ENCODE peak calls at places on chromosomes 4 and X, in eight cellular contexts. V, N, Z, E, D, X, I and U are unnamed samples.
A peak's percentile ranks its signal among the peaks of the same experiment; 100 is the strongest.

GRCh38 chr4:38764292-38764691 is 18.5 kb downstream of the TLR10 start:
- DNase-seq in X (no peak), N (no peak), V (no peak), D (no peak), Z (no peak), I (no peak), E (no peak), U (no peak)

GRCh38 chr4:48653217-48654014 is 126.7 kb downstream of the FRYL start:
- DNase-seq in E (peak; percentile 39), N (peak; percentile 72), X (no peak), I (no peak), V (peak; percentile 79), Z (no peak), D (peak; percentile 5), U (no peak)

GRCh38 chr4:87560802-87561201 is 31.6 kb upstream of the SPARCL1 start:
- DNase-seq in Z (no peak), E (no peak), I (no peak), D (no peak), N (no peak), X (no peak), V (no peak), U (no peak)

GRCh38 chr4:184848510-184848909 is 22.7 kb upstream of the ACSL1 start:
- DNase-seq in E (no peak), V (no peak), D (no peak), I (no peak), N (no peak), Z (peak; percentile 35), X (no peak), U (no peak)

GRCh38 chrX:38616904-38617303 is 55.6 kb downstream of the TSPAN7 start:
- DNase-seq in D (no peak), E (no peak), Z (no peak), X (no peak), I (no peak), V (no peak), N (no peak), U (no peak)

GRCh38 chr4:152684007-152684406 is 4.2 kb upstream of the TMEM154 start:
- DNase-seq in N (no peak), E (peak; percentile 87), Z (peak; percentile 42), X (no peak), I (no peak), D (no peak), V (no peak), U (no peak)

GRCh38 chr4:24433515-24434192 is 150.7 kb downstream of the DHX15 start:
- DNase-seq in E (no peak), V (no peak), Z (no peak), N (no peak), D (no peak), I (no peak), X (no peak), U (no peak)

GRCh38 chrX:155215443-155216178 is 649 bp upstream of the VBP1 start:
- DNase-seq in I (no peak), N (no peak), D (no peak), X (no peak), V (no peak), E (no peak), Z (no peak), U (no peak)

GRCh38 chr4:140641789-140642439 is 73.2 kb upstream of the UCP1 start:
- DNase-seq in N (no peak), Z (no peak), V (no peak), I (peak; percentile 81), E (no peak), X (no peak), D (no peak), U (peak; percentile 84)

GRCh38 chr4:64359496-64359895 is 49.8 kb downstream of the TECRL start:
- DNase-seq in Z (no peak), D (no peak), N (no peak), I (no peak), E (no peak), V (no peak), X (no peak), U (no peak)

GRCh38 chr4:83219344-83219990 is 65.1 kb downstream of the COQ2 start:
- DNase-seq in X (peak; percentile 70), D (no peak), E (no peak), V (no peak), N (no peak), Z (peak; percentile 22), I (no peak), U (peak; percentile 52)

GRCh38 chr4:161629694-161630441 is 533.9 kb downstream of the FSTL5 start:
- DNase-seq in X (no peak), N (no peak), E (no peak), V (no peak), I (no peak), D (no peak), Z (no peak), U (no peak)

GRCh38 chr4:9765091-9765490 is 16.3 kb upstream of the DRD5 start:
- DNase-seq in E (peak; percentile 19), D (peak; percentile 32), X (no peak), I (peak; percentile 64), N (no peak), V (peak; percentile 4), Z (peak; percentile 47), U (no peak)

GRCh38 chrX:70901465-70901864 is 7.0 kb downstream of the TEX11 start:
- DNase-seq in V (no peak), Z (no peak), I (no peak), D (no peak), X (no peak), N (no peak), E (no peak), U (no peak)

GRCh38 chr4:169730564-169730963 is 27.2 kb downstream of the HPF1 start:
- DNase-seq in Z (no peak), D (no peak), I (no peak), X (no peak), E (no peak), V (no peak), N (no peak), U (no peak)

GRCh38 chrX:49190783-49191032 is 4.5 kb upstream of the PRICKLE3 start:
- DNase-seq in D (no peak), Z (no peak), I (no peak), N (peak; percentile 95), E (no peak), X (no peak), V (no peak), U (no peak)

GRCh38 chrX:49188468-49189076 is 2.4 kb upstream of the PRICKLE3 start:
- DNase-seq in V (no peak), N (no peak), X (no peak), D (no peak), I (no peak), E (no peak), Z (no peak), U (no peak)

GRCh38 chrX:49193542-49193964 is 6.4 kb downstream of the SYP start:
- DNase-seq in Z (no peak), I (no peak), X (no peak), D (no peak), N (no peak), V (no peak), E (no peak), U (no peak)

GRCh38 chrX:49191033-49191871 is 5.1 kb upstream of the PRICKLE3 start:
- DNase-seq in I (peak; percentile 97), Z (peak; percentile 91), D (peak; percentile 65), E (peak; percentile 93), N (peak; percentile 94), V (peak; percentile 100), X (peak; percentile 99), U (peak; percentile 97)

DNA sequence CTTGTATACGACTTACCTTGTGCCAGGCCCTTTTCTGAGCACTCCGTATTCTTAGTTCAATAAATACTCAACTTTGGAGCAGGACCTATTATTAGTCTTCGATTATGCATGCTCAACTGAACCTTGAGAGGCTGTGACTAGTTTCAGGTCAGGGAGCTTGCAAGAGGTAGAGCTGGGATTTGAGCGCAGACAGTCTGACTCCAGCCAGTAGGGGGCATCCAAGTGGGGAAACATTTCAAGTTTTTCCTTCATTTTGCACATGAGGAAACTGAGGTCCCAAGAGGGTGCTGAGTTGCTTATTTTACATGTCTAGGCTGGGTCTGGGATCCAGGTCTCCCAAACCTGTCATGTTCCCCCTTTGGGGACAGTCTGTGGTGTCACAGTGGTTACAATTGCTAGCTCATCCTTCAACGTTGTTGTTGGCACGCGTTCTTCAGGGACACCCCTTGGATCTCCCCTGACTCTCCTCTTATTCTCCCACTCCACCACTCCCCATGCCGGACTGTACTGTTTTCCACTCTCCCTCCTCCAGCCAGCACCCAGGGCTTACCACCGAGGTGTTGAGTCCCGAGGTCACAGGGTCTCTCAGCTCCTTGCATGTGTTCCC is 6.7 kb upstream of the PRICKLE3 start:
- DNase-seq in I (peak; percentile 55), X (no peak), V (peak; percentile 25), E (no peak), Z (no peak), N (no peak), D (peak; percentile 25), U (no peak)
- TF ChIP-seq CTCF in I (peak; percentile 65), X (no peak), V (peak; percentile 41), E (peak; percentile 54), Z (peak; percentile 64), N (peak; percentile 65), D (peak; percentile 63), U (peak; percentile 26)

DNA sequence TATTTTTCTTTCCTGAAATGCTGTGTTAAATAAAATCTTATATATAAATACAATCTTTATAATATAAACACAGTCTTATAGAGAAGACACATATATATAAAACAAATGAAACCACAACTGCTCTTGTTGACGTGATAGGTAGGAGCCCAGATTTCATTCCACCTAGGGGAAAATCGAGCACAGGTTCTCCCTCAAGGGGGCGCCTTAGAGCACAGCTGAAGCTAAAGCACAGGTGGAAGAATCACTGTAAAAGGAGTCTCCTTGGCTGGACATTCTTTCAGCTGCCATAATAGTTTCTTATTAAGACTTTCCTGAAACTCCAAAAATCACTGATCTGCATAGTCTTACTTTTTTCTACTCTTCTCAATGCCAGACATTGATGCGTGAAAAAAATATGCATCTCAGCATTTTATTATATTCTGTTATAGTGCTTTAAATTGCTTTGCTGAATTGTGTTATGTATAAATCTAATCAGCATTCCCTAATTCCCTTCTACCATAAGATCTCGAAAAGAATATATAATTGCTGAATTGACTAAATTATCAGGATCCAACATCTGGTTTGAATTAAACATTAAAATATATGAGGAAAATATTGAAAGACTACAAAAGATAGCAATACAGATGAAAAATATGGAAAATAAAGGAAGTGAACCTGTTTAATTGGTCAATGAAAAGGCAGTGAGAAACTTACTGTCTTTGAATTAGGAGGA is 25.5 kb upstream of the RXFP1 start:
- DNase-seq in Z (peak; percentile 37), E (peak; percentile 59), V (no peak), N (no peak), X (no peak), D (peak; percentile 32), I (peak; percentile 58), U (no peak)
- TF ChIP-seq CTCF in Z (peak; percentile 60), E (peak; percentile 52), V (peak; percentile 26), N (peak; percentile 55), X (no peak), D (peak; percentile 60), I (peak; percentile 86), U (no peak)

GRCh38 chrX:69503835-69504625 is at the start of gene NALF2:
- DNase-seq in E (peak; percentile 81), Z (peak; percentile 55), V (peak; percentile 11), D (peak; percentile 55), N (no peak), I (peak; percentile 84), X (peak; percentile 67), U (no peak)
- TF ChIP-seq CTCF in E (no peak), Z (no peak), V (no peak), D (peak; percentile 23), N (peak; percentile 2), I (no peak), X (no peak), U (no peak)

GRCh38 chr4:37453004-37453360 is 208.4 kb downstream of the NWD2 start:
- DNase-seq in X (no peak), N (no peak), Z (peak; percentile 78), V (peak; percentile 48), E (peak; percentile 82), I (peak; percentile 68), D (peak; percentile 34), U (peak; percentile 53)
- TF ChIP-seq CTCF in X (no peak), N (peak; percentile 54), Z (peak; percentile 63), V (peak; percentile 45), E (peak; percentile 68), I (peak; percentile 75), D (peak; percentile 74), U (peak; percentile 42)